ENCODE peak calls at places on chromosome 5, in eight cellular contexts. C is pancreas; B is choroid plexus epithelial cell; N is BJ; Z is HFF-Myc; P is OCI-LY7; U is astrocyte of the spinal cord; O is CD8-positive, alpha-beta memory T cell. X is an unnamed sample.

GRCh38 chr5:7209583-7210139 is 186.3 kb upstream of the ADCY2 start:
- DNase-seq in C (no peak), N (no peak), B (no peak), Z (no peak), U (no peak), O (no peak), P (no peak), X (no peak)

GRCh38 chr5:138926257-138926656 is 51.1 kb upstream of the LRRTM2 start:
- DNase-seq in O (no peak), N (no peak), C (no peak), Z (no peak), B (no peak), U (no peak), P (no peak), X (no peak)

GRCh38 chr5:180034564-180034963 is 37.0 kb downstream of the RNF130 start:
- DNase-seq in C (no peak), P (no peak), Z (no peak), B (peak), U (peak), N (no peak), O (no peak), X (no peak)

GRCh38 chr5:154260224-154260859 is 69.8 kb downstream of the GALNT10 start:
- DNase-seq in U (no peak), P (no peak), B (peak), N (no peak), Z (no peak), O (no peak), C (no peak), X (no peak)

GRCh38 chr5:155960177-155960576 is 366.8 kb upstream of the SGCD start:
- DNase-seq in Z (no peak), P (no peak), N (no peak), O (no peak), C (no peak), U (no peak), B (no peak), X (no peak)

GRCh38 chr5:132225165-132226032 is 2.3 kb downstream of the P4HA2 start:
- DNase-seq in N (peak), P (no peak), C (peak), B (peak), O (no peak), U (peak), Z (no peak), X (no peak)

GRCh38 chr5:135034963-135035677 is 1.1 kb upstream of the PITX1 start:
- DNase-seq in Z (no peak), O (no peak), B (no peak), P (no peak), U (no peak), C (no peak), N (no peak), X (peak)

GRCh38 chr5:116528519-116529234 is 45.9 kb downstream of the SEMA6A start:
- DNase-seq in Z (no peak), N (no peak), P (no peak), B (no peak), C (no peak), U (no peak), O (no peak), X (no peak)

GRCh38 chr5:138898742-138899141 is 23.6 kb upstream of the LRRTM2 start:
- DNase-seq in Z (no peak), P (no peak), U (no peak), C (no peak), N (no peak), O (no peak), B (no peak), X (no peak)

DNA sequence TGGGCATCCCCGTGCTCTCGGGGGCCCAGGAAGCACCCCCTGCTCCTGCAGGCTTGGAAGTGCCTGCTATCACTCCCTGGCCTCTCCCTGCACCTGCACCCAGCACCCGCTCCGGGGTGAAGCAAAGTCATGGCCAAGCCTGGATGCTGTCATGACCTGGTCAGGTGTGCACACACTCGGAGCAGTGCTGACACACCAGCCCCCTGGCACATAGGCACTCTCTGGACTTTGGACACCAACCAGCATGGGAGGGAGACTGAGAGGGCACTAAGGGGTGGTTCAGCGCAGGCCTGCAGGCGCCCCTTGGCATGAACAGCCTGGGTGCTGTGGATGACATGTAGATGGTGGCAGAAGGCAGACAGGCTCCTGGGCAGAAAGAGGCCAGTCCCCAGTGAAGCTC is 158.6 kb downstream of the GHR start:
- DNase-seq in U (no peak), P (no peak), N (no peak), O (no peak), C (peak), Z (no peak), B (no peak), X (no peak)
- H3K4me3 ChIP-seq in U (no peak), P (no peak), N (no peak), O (no peak), C (no peak), Z (no peak), B (no peak), X (no peak)

GRCh38 chr5:5141011-5141599 is 975 bp downstream of the ADAMTS16 start:
- DNase-seq in N (no peak), Z (no peak), B (no peak), U (no peak), O (no peak), C (no peak), P (no peak), X (no peak)
- H3K4me3 ChIP-seq in N (no peak), Z (no peak), B (no peak), U (peak), O (no peak), C (peak), P (no peak), X (no peak)

GRCh38 chr5:171806976-171807823 is 21.6 kb downstream of the SMIM23 start:
- DNase-seq in P (no peak), N (no peak), O (no peak), Z (no peak), U (peak), C (no peak), B (peak), X (no peak)
- H3K4me3 ChIP-seq in P (no peak), N (no peak), O (no peak), Z (no peak), U (no peak), C (no peak), B (no peak), X (no peak)

GRCh38 chr5:9815051-9815450 is 184.9 kb upstream of the TAS2R1 start:
- DNase-seq in U (no peak), N (no peak), C (no peak), P (no peak), Z (no peak), B (no peak), O (no peak), X (no peak)

GRCh38 chr5:9817819-9818218 is 187.7 kb upstream of the TAS2R1 start:
- DNase-seq in U (no peak), C (no peak), Z (no peak), B (no peak), P (no peak), N (no peak), O (no peak), X (no peak)

GRCh38 chr5:9818340-9818845 is 188.2 kb upstream of the TAS2R1 start:
- DNase-seq in N (no peak), B (no peak), Z (no peak), O (no peak), C (peak), U (no peak), P (no peak), X (no peak)

DNA sequence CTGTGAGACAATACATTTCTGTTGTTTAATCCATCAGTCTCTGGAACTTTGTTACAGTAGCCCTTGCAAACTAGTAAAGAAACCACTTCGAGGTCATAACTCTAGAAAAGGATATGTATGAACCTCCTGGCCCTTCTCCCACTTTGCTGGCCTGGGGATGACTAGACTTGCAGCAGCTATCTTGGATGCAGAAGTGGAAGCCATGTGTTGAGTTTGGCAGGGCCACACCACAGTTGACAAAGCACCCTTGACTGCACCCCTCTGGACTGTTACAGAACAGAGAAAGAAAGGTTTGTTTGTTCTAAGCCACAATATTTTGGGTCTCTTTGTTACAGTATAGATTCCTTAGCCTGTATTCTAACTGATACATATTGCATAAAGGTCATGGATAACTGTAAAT is 183.2 kb upstream of the TAS2R1 start:
- DNase-seq in Z (no peak), P (no peak), O (no peak), B (no peak), C (no peak), N (no peak), U (no peak), X (no peak)
- H3K4me3 ChIP-seq in Z (no peak), P (no peak), O (no peak), B (no peak), C (no peak), N (no peak), U (no peak), X (no peak)

GRCh38 chr5:43281840-43282658 is 31.2 kb downstream of the HMGCS1 start:
- DNase-seq in O (no peak), U (no peak), P (no peak), C (no peak), N (no peak), Z (no peak), B (no peak), X (no peak)

GRCh38 chr5:43287493-43287892 is 25.7 kb downstream of the HMGCS1 start:
- DNase-seq in U (no peak), Z (no peak), P (no peak), B (no peak), C (no peak), N (no peak), O (no peak), X (no peak)

GRCh38 chr5:43288269-43288831 is 24.9 kb downstream of the HMGCS1 start:
- DNase-seq in N (no peak), Z (no peak), U (no peak), O (no peak), C (no peak), B (no peak), P (no peak), X (no peak)

GRCh38 chr5:43290726-43291125 is 22.5 kb downstream of the HMGCS1 start:
- DNase-seq in P (no peak), N (no peak), C (no peak), O (no peak), B (peak), U (no peak), Z (no peak), X (no peak)

GRCh38 chr5:43286623-43287022 is 26.6 kb downstream of the HMGCS1 start:
- DNase-seq in C (no peak), U (no peak), O (no peak), Z (no peak), B (no peak), P (no peak), N (no peak), X (no peak)
- H3K4me3 ChIP-seq in C (no peak), U (no peak), O (no peak), Z (no peak), B (no peak), P (no peak), N (no peak), X (no peak)

GRCh38 chr5:150129454-150129812 is 26.2 kb downstream of the PDGFRB start:
- DNase-seq in U (no peak), B (no peak), N (no peak), Z (no peak), O (no peak), P (no peak), C (no peak), X (no peak)
- H3K4me3 ChIP-seq in U (no peak), B (no peak), N (no peak), Z (no peak), O (no peak), P (no peak), C (peak), X (no peak)

GRCh38 chr5:169408166-169408565 is 107.2 kb upstream of the SLIT3 start:
- DNase-seq in C (no peak), B (no peak), U (no peak), Z (no peak), O (no peak), P (no peak), N (no peak), X (peak)
- H3K4me3 ChIP-seq in C (no peak), B (no peak), U (no peak), Z (no peak), O (no peak), P (no peak), N (no peak), X (no peak)

GRCh38 chr5:168428552-168428951 is 57.7 kb upstream of the RARS1 start:
- DNase-seq in C (no peak), U (no peak), P (no peak), B (no peak), O (no peak), Z (no peak), N (no peak), X (no peak)

GRCh38 chr5:168427224-168427623 is 59.0 kb upstream of the RARS1 start:
- DNase-seq in N (no peak), U (no peak), P (no peak), O (no peak), B (no peak), Z (no peak), C (no peak), X (no peak)

GRCh38 chr5:168424506-168425298 is 61.6 kb upstream of the RARS1 start:
- DNase-seq in N (no peak), B (peak), Z (no peak), C (no peak), U (peak), O (no peak), P (no peak), X (no peak)

GRCh38 chr5:168425997-168426863 is 60.0 kb upstream of the RARS1 start:
- DNase-seq in O (no peak), Z (no peak), P (no peak), U (no peak), C (no peak), B (no peak), N (no peak), X (no peak)

GRCh38 chr5:168426864-168427172 is 59.5 kb upstream of the RARS1 start:
- DNase-seq in O (no peak), B (no peak), P (no peak), C (no peak), N (no peak), U (no peak), Z (no peak), X (no peak)
- H3K4me3 ChIP-seq in O (no peak), B (no peak), P (no peak), C (no peak), N (no peak), U (no peak), Z (no peak), X (no peak)

GRCh38 chr5:170551622-170552021 is 47.8 kb downstream of the KCNIP1 start:
- DNase-seq in P (no peak), C (no peak), B (no peak), N (no peak), U (no peak), Z (no peak), O (no peak), X (no peak)

GRCh38 chr5:170557314-170557713 is 53.5 kb downstream of the KCNIP1 start:
- DNase-seq in C (no peak), P (no peak), B (no peak), O (no peak), N (no peak), U (no peak), Z (no peak), X (no peak)

GRCh38 chr5:170552486-170553122 is 48.8 kb downstream of the KCNIP1 start:
- DNase-seq in B (peak), N (peak), U (peak), P (no peak), Z (peak), C (peak), O (no peak), X (peak)

GRCh38 chr5:170553218-170553617 is 49.4 kb downstream of the KCNIP1 start:
- DNase-seq in U (no peak), C (no peak), N (no peak), Z (no peak), O (no peak), B (no peak), P (no peak), X (no peak)

GRCh38 chr5:170554566-170555267 is 50.9 kb downstream of the KCNIP1 start:
- DNase-seq in N (no peak), B (peak), P (no peak), U (no peak), C (no peak), O (no peak), Z (no peak), X (no peak)
- H3K4me3 ChIP-seq in N (no peak), B (no peak), P (no peak), U (no peak), C (no peak), O (no peak), Z (no peak), X (no peak)

GRCh38 chr5:136080113-136080482 is 51.3 kb downstream of the TGFBI start:
- DNase-seq in N (no peak), C (no peak), Z (no peak), P (no peak), B (no peak), O (no peak), U (no peak), X (no peak)
- H3K4me3 ChIP-seq in N (peak), C (peak), Z (peak), P (no peak), B (peak), O (peak), U (peak), X (no peak)